ENCODE peak calls at places on chromosome 20, in five cellular contexts. U is stomach, L is upper lobe of left lung, W is sigmoid colon, K is Panc1. R is an unnamed sample.
A peak's percentile ranks its signal among the peaks of the same experiment; 100 is the strongest.

GRCh38 chr20:25276533-25277050 is 28.7 kb downstream of the PYGB start:
- DNase-seq in U (peak; percentile 20), L (no peak), W (peak; percentile 60), K (no peak), R (no peak)

GRCh38 chr20:3406481-3407425 is 716 bp downstream of the DNAAF9 start:
- DNase-seq in U (peak; percentile 34), L (peak; percentile 36), W (peak; percentile 80), K (no peak), R (peak; percentile 88)

GRCh38 chr20:11136691-11137090 is 462.9 kb upstream of the JAG1 start:
- DNase-seq in U (no peak), L (no peak), W (no peak), K (no peak), R (no peak)

GRCh38 chr20:35145141-35145564 is 2.0 kb downstream of the EDEM2 start:
- DNase-seq in U (no peak), L (no peak), W (no peak), K (peak; percentile 61), R (no peak)

GRCh38 chr20:9572690-9573089 is 58.3 kb downstream of the LAMP5 start:
- DNase-seq in U (no peak), L (no peak), W (no peak), K (no peak), R (no peak)

GRCh38 chr20:13101276-13101675 is 92.5 kb downstream of the SPTLC3 start:
- DNase-seq in U (no peak), L (no peak), W (no peak), K (no peak), R (no peak)

GRCh38 chr20:36573103-36573797 is at the start of gene TGIF2:
- DNase-seq in U (peak; percentile 79), L (peak; percentile 91), W (peak; percentile 92), K (no peak), R (no peak)

GRCh38 chr20:36861875-36862801 is 13.8 kb upstream of the TLDC2 start:
- DNase-seq in U (peak; percentile 52), L (peak; percentile 74), W (peak; percentile 98), K (peak; percentile 58), R (peak; percentile 96)

GRCh38 chr20:8854566-8854965 is 214.3 kb upstream of the PLCB4 start:
- DNase-seq in U (no peak), L (no peak), W (peak; percentile 84), K (no peak), R (no peak)

GRCh38 chr20:5668529-5668868 is 81.7 kb upstream of the SHLD1 start:
- DNase-seq in U (no peak), L (no peak), W (no peak), K (no peak), R (no peak)

GRCh38 chr20:46249671-46250070 is 58.6 kb downstream of the CDH22 start:
- DNase-seq in U (no peak), L (no peak), W (no peak), K (no peak), R (no peak)

GRCh38 chr20:60053125-60053812 is 95.0 kb downstream of the CDH26 start:
- DNase-seq in U (no peak), L (no peak), W (no peak), K (no peak), R (no peak)

GRCh38 chr20:8808180-8808535 is 260.7 kb upstream of the PLCB4 start:
- DNase-seq in U (peak; percentile 54), L (no peak), W (no peak), K (no peak), R (no peak)

GRCh38 chr20:61161649-61162210 is 90.3 kb upstream of the CDH4 start:
- DNase-seq in U (no peak), L (no peak), W (no peak), K (no peak), R (no peak)

GRCh38 chr20:38920851-38921250 is 5.4 kb upstream of the FAM83D start:
- DNase-seq in U (no peak), L (no peak), W (no peak), K (no peak), R (no peak)

GRCh38 chr20:8722277-8722928 is 346.5 kb upstream of the PLCB4 start:
- DNase-seq in U (no peak), L (no peak), W (no peak), K (peak; percentile 51), R (no peak)

GRCh38 chr20:2981646-2982045 is 61.8 kb upstream of the GNRH2 start:
- DNase-seq in U (no peak), L (no peak), W (no peak), K (no peak), R (no peak)

GRCh38 chr20:39019805-39020325 is 57.7 kb downstream of the DHX35 start:
- DNase-seq in U (no peak), L (no peak), W (no peak), K (no peak), R (no peak)

GRCh38 chr20:37777012-37777411 is 83.2 kb downstream of the CTNNBL1 start:
- DNase-seq in U (no peak), L (no peak), W (no peak), K (no peak), R (no peak)

GRCh38 chr20:59173938-59174496 is 10.4 kb downstream of the ZNF831 start:
- DNase-seq in U (no peak), L (no peak), W (no peak), K (no peak), R (no peak)

GRCh38 chr20:51193066-51193772 is 170.3 kb upstream of the KCNG1 start:
- DNase-seq in U (no peak), L (no peak), W (no peak), K (no peak), R (no peak)

GRCh38 chr20:25195962-25196700 is 619 bp downstream of the ENTPD6 start:
- DNase-seq in U (peak; percentile 62), L (no peak), W (no peak), K (no peak), R (peak; percentile 92)

GRCh38 chr20:5031206-5031557 is 29.9 kb upstream of the SLC23A2 start:
- DNase-seq in U (no peak), L (peak; percentile 33), W (no peak), K (no peak), R (no peak)

GRCh38 chr20:23666189-23666588 is 22.6 kb downstream of the CST4 start:
- DNase-seq in U (no peak), L (no peak), W (no peak), K (no peak), R (peak; percentile 49)

GRCh38 chr20:36770680-36771079 is 2.9 kb downstream of the DSN1 start:
- DNase-seq in U (no peak), L (no peak), W (no peak), K (no peak), R (no peak)

GRCh38 chr20:20094410-20094809 is 42.1 kb downstream of the CFAP61 start:
- DNase-seq in U (no peak), L (no peak), W (no peak), K (no peak), R (no peak)

GRCh38 chr20:15475483-15475882 is 1097.8 kb downstream of the KIF16B start:
- DNase-seq in U (peak; percentile 43), L (peak; percentile 42), W (no peak), K (no peak), R (no peak)

GRCh38 chr20:25310268-25310920 is 62.5 kb downstream of the PYGB start:
- DNase-seq in U (peak; percentile 58), L (peak; percentile 64), W (peak; percentile 85), K (peak; percentile 92), R (no peak)

DNA sequence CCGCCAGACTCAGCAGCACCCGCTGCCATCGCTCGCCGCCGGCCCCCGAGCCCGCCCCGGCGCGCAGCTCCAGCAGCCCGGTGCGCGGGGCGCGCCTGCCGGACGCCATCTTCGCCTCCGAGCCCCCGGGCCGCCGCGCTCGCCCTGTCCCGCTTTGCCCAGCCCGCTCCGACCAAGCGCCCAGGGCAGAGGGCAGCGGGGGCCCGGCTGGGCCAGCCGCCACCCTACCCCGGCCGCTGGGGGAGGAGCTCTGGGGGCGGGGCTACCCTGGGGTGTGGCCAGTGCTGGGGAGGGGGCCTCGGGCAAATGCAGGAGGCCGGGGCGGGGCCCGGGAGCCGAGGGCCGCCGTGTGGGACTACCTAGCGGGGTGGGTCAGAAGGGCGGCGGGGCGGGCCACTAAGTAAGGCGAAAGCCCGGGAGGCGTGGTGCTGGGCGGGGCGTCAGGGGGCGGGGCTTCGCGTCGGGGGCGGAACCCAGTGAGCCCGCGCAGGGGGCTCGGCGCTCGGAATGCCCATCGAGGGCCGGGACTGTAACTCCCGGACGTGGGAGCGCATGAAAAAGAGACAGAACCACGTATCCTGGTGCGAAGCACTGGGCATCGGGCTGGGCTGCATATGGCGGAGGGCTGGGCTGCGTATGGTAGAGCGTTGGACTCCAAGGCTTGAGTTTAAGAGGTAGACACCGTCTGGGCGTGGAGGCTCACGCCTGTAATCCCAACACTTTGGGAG is at the start of gene SNTA1:
- DNase-seq in U (peak; percentile 98), L (peak; percentile 99), W (peak; percentile 96), K (no peak), R (peak; percentile 91)
- TF ChIP-seq CTCF in U (no peak), L (no peak), W (no peak), K (no peak), R (no peak)

GRCh38 chr20:32067234-32067821 is 15.3 kb downstream of the HCK start:
- DNase-seq in U (no peak), L (no peak), W (no peak), K (no peak), R (no peak)
- H3K4me1 ChIP-seq in U (no peaks in the 10 kb centered on the region), L (peaks cover 2% of the 10 kb centered on the region), W (no peaks in the 10 kb centered on the region), K (no peaks in the 10 kb centered on the region), R (no peaks in the 10 kb centered on the region)

DNA sequence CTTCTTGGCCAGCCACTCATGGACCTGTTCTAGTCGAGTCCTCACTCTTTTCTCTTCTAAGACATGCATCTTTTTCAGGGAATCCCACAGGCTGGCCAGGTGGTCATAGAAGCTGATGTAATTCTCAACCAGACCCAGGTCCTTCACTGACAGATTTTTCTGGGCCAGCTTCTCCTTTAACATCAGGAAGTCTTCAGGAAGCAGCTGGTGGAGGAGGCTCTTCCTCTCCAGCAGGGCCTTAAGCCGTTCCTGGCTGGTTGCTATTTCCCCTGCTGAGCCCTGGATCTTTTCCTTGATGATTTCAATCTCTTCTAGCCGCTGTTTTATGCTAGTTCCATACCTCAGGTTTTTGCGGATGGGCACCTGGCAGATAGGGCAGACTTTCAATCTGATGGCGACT is 28.6 kb downstream of the DDX27 start:
- DNase-seq in U (no peak), L (no peak), W (no peak), K (no peak), R (no peak)
- TF ChIP-seq POLR2AphosphoS5 in U (no peak), L (no peak), W (no peak), K (no peak), R (no peak)

GRCh38 chr20:1353956-1354355 is 25.0 kb upstream of the SDCBP2 start:
- DNase-seq in U (no peak), L (no peak), W (no peak), K (no peak), R (no peak)
- TF ChIP-seq CTCF in U (no peak), L (no peak), W (no peak), K (no peak), R (no peak)

GRCh38 chr20:44176833-44177533 is 10.0 kb downstream of the JPH2 start:
- DNase-seq in U (peak; percentile 48), L (peak; percentile 31), W (peak; percentile 75), K (no peak), R (no peak)
- H3K4me1 ChIP-seq in U (peaks cover 4% of the 10 kb centered on the region), L (no peaks in the 10 kb centered on the region), W (peaks cover 86% of the 10 kb centered on the region), K (no peaks in the 10 kb centered on the region), R (peaks cover 6% of the 10 kb centered on the region)